ENCODE peak calls at places on chromosomes 7 and 10, in six cellular contexts. W is skeletal muscle cell, H is SJSA1, L is colonic mucosa, X is brain microvascular endothelial cell, O is thoracic aorta. B is an unnamed sample.

GRCh38 chr7:12685550-12685949 is 1.9 kb upstream of the ARL4A start:
- DNase-seq in X (peak), O (peak), L (peak), W (no peak), H (no peak), B (peak)

GRCh38 chr10:46232666-46233065 is 54.1 kb upstream of the ANTXRL start:
- DNase-seq in X (no peak), O (no peak), H (no peak), L (peak), W (no peak), B (no peak)

GRCh38 chr10:121823993-121824463 is 103.8 kb downstream of the ATE1 start:
- DNase-seq in X (peak), H (no peak), O (no peak), L (no peak), W (no peak), B (peak)

GRCh38 chr7:32501522-32501921 is 6.2 kb downstream of the AVL9 start:
- DNase-seq in W (peak), L (no peak), O (no peak), H (no peak), X (no peak), B (peak)

GRCh38 chr7:80134536-80135305 is at the start of gene GNAI1:
- DNase-seq in W (no peak), X (peak), L (peak), O (no peak), H (peak), B (peak)

GRCh38 chr7:36396150-36396549 is 6.5 kb downstream of the ANLN start:
- DNase-seq in X (peak), H (peak), W (no peak), O (no peak), L (no peak), B (peak)

GRCh38 chr7:133912916-133913697 is 214.0 kb upstream of the LRGUK start:
- DNase-seq in L (no peak), W (no peak), X (peak), H (no peak), O (no peak), B (peak)

GRCh38 chr7:77444123-77444522 is 28.0 kb upstream of the GSAP start:
- DNase-seq in W (peak), H (no peak), X (peak), L (no peak), O (no peak), B (peak)

GRCh38 chr10:22042557-22043326 is 39.2 kb upstream of the DNAJC1 start:
- DNase-seq in W (no peak), O (no peak), L (no peak), X (no peak), H (no peak), B (no peak)

GRCh38 chr10:128063736-128064614 is 62.2 kb downstream of the MKI67 start:
- DNase-seq in X (no peak), L (no peak), W (no peak), O (no peak), H (no peak), B (no peak)

GRCh38 chr10:78470267-78471103 is 436.8 kb downstream of the RPS24 start:
- DNase-seq in O (no peak), W (no peak), L (peak), H (peak), X (no peak), B (peak)

GRCh38 chr10:15439381-15439837 is 68.3 kb upstream of the FAM171A1 start:
- DNase-seq in O (peak), W (no peak), X (peak), L (no peak), H (no peak), B (peak)

GRCh38 chr10:113957013-113957412 is 86.7 kb upstream of the ADRB1 start:
- DNase-seq in W (peak), L (no peak), O (no peak), X (peak), H (no peak), B (peak)

GRCh38 chr7:129657363-129657762 is 45.8 kb downstream of the NRF1 start:
- DNase-seq in X (no peak), W (no peak), L (no peak), H (no peak), O (no peak), B (peak)

GRCh38 chr10:46250898-46251856 is 35.6 kb upstream of the ANTXRL start:
- DNase-seq in W (no peak), H (no peak), O (no peak), X (no peak), L (peak), B (no peak)

GRCh38 chr7:150560486-150560885 is 6.7 kb upstream of the GIMAP4 start:
- DNase-seq in X (no peak), W (no peak), L (no peak), H (no peak), O (no peak), B (no peak)

GRCh38 chr7:47392241-47392759 is 189.6 kb downstream of the TNS3 start:
- DNase-seq in H (no peak), O (no peak), W (peak), L (no peak), X (peak), B (peak)

GRCh38 chr10:110269641-110270318 is 34.9 kb downstream of the SMNDC1 start:
- DNase-seq in W (peak), X (peak), L (peak), O (no peak), H (no peak), B (peak)

GRCh38 chr7:147419001-147419400 is 1171.6 kb upstream of the C7orf33 start:
- DNase-seq in W (no peak), X (no peak), L (no peak), H (no peak), O (no peak), B (no peak)

GRCh38 chr7:129773871-129774270 is 162.4 kb downstream of the NRF1 start:
- DNase-seq in H (no peak), L (no peak), O (no peak), X (no peak), W (no peak), B (no peak)

GRCh38 chr7:16845746-16846145 is 36.0 kb downstream of the AGR3 start:
- DNase-seq in O (no peak), X (no peak), H (no peak), L (no peak), W (no peak), B (no peak)

GRCh38 chr7:139108256-139109187 is 998 bp downstream of the ZC3HAV1 start:
- DNase-seq in W (no peak), O (no peak), L (peak), H (peak), X (peak), B (peak)

GRCh38 chr10:93813507-93814465 is 56.0 kb downstream of the LGI1 start:
- DNase-seq in W (no peak), X (peak), L (peak), O (no peak), H (peak), B (peak)

GRCh38 chr10:93812664-93813338 is 55.1 kb downstream of the LGI1 start:
- DNase-seq in H (no peak), W (no peak), X (no peak), L (no peak), O (no peak), B (no peak)

GRCh38 chr10:93816123-93816747 is 58.5 kb downstream of the LGI1 start:
- DNase-seq in X (peak), W (peak), L (peak), H (peak), O (no peak), B (peak)

GRCh38 chr10:93818086-93818485 is 60.4 kb downstream of the LGI1 start:
- DNase-seq in X (no peak), L (no peak), W (no peak), O (no peak), H (no peak), B (no peak)

GRCh38 chr10:93815304-93816091 is 57.8 kb downstream of the LGI1 start:
- DNase-seq in X (peak), W (no peak), H (no peak), O (no peak), L (no peak), B (no peak)
- H3K4me3 ChIP-seq in X (no peak), W (no peak), H (no peak), O (peak), L (no peak), B (no peak)

GRCh38 chr7:106282852-106283251 is 1.9 kb downstream of the NAMPT start:
- DNase-seq in O (no peak), X (no peak), L (no peak), H (no peak), W (no peak), B (no peak)
- H3K4me3 ChIP-seq in O (peak), X (no peak), L (peak), H (no peak), W (peak), B (peak)

GRCh38 chr7:4958477-4959301 is at the start of gene MMD2:
- DNase-seq in L (no peak), O (no peak), X (no peak), W (no peak), H (no peak), B (no peak)

GRCh38 chr7:4960363-4960762 is 1.4 kb upstream of the MMD2 start:
- DNase-seq in H (no peak), W (no peak), X (no peak), O (no peak), L (no peak), B (no peak)

GRCh38 chr7:4957847-4958476 is 1.0 kb downstream of the MMD2 start:
- DNase-seq in L (no peak), W (no peak), O (no peak), H (no peak), X (no peak), B (no peak)

GRCh38 chr7:4959881-4960280 is 894 bp upstream of the MMD2 start:
- DNase-seq in O (no peak), W (no peak), H (no peak), X (no peak), L (no peak), B (no peak)

DNA sequence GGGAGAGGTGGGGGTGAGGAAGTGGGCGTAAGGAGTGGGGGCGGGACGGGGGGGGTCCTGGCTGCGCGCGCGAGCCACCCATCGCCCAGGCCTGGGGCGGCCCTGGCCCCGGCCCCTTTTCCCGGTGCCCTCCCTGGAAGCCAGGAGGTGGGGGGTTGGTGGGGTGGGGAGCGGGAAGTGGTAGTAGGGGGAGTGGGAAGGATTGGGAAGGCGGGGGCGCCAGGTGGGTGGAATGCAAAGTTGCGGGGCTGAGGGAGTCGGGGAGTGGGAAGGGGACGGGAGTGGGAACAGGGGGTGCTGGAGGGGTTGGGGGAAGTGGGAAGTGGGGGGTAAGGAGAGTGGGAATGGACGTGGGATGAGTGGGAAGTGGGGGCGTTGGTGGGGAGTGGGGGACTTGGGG is 369 bp upstream of the MMD2 start:
- DNase-seq in L (no peak), W (no peak), H (no peak), O (no peak), X (no peak), B (no peak)
- H3K4me3 ChIP-seq in L (no peak), W (no peak), H (no peak), O (peak), X (no peak), B (no peak)

DNA sequence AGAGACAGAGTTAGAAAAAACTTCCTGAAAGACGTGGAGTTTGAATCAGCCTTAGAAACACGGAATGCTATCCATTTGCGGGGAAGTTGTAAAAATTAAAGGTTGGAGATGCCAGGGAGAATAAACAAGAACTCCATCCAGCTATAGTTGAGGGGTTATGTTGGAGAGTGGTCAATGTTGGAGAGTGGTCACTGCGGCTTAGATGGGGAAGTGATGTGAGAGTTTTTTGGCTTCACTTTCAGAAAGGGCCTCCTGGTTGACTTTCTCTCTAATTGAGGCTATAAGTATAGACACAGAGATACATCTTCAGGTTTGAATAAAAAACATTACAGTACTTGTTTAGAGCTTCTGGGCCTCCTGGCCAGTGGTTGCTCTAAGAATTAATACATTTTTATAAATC is 675 bp downstream of the CC2D2B start:
- DNase-seq in H (no peak), W (no peak), O (no peak), X (no peak), L (no peak), B (no peak)
- H3K4me3 ChIP-seq in H (no peak), W (no peak), O (peak), X (no peak), L (no peak), B (no peak)

GRCh38 chr7:66206909-66207240 is 1.7 kb downstream of the TPST1 start:
- DNase-seq in W (no peak), H (no peak), L (no peak), X (no peak), O (no peak), B (no peak)
- H3K4me3 ChIP-seq in W (peak), H (no peak), L (no peak), X (peak), O (peak), B (peak)

GRCh38 chr10:94042001-94042813 is 48.5 kb downstream of the PLCE1 start:
- DNase-seq in X (peak), O (no peak), H (peak), W (peak), L (peak), B (peak)
- H3K4me3 ChIP-seq in X (no peak), O (no peak), H (no peak), W (no peak), L (no peak), B (peak)

GRCh38 chr7:114419441-114420107 is 5.0 kb downstream of the FOXP2 start:
- DNase-seq in L (no peak), H (no peak), W (no peak), O (no peak), X (no peak), B (no peak)
- H3K4me3 ChIP-seq in L (no peak), H (no peak), W (no peak), O (peak), X (no peak), B (no peak)

GRCh38 chr10:52312999-52313349 is 1.1 kb upstream of the DKK1 start:
- DNase-seq in L (no peak), O (no peak), H (no peak), W (no peak), X (no peak), B (peak)

GRCh38 chr10:52316005-52316404 is 1.9 kb downstream of the DKK1 start:
- DNase-seq in L (no peak), W (no peak), H (no peak), X (peak), O (no peak), B (peak)

GRCh38 chr10:52314822-52315552 is 906 bp downstream of the DKK1 start:
- DNase-seq in L (no peak), W (no peak), H (peak), O (no peak), X (peak), B (peak)

GRCh38 chr10:52313350-52314006 is 603 bp upstream of the DKK1 start:
- DNase-seq in H (no peak), W (no peak), L (peak), O (no peak), X (peak), B (no peak)

DNA sequence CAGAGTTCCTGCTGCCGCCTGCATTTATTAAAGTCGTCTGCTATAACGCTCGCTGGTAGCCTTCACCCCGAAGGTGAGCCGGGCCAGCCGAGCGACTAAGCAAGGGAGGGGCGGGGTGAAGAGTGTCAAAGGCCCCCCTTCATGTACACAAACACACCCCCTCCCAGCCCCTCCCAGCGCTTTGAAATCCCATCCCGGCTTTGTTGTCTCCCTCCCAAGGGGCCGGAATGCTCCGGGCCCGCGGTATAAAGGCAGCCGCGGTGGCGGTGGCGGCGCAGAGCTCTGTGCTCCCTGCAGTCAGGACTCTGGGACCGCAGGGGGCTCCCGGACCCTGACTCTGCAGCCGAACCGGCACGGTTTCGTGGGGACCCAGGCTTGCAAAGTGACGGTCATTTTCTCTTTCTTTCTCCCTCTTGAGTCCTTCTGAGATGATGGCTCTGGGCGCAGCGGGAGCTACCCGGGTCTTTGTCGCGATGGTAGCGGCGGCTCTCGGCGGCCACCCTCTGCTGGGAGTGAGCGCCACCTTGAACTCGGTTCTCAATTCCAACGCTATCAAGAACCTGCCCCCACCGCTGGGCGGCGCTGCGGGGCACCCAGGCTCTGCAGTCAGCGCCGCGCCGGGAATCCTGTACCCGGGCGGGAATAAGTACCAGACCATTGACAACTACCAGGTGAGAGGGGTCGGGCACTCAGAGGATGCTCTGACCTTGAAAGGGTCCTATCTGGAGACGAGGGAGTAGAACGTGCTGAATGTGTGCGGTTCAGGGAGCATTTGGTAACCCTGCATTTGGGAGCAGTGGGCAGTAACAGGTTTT is at the start of gene DKK1:
- DNase-seq in W (no peak), O (no peak), X (peak), H (peak), L (peak), B (peak)
- H3K4me3 ChIP-seq in W (peak), O (peak), X (peak), H (peak), L (peak), B (peak)

DNA sequence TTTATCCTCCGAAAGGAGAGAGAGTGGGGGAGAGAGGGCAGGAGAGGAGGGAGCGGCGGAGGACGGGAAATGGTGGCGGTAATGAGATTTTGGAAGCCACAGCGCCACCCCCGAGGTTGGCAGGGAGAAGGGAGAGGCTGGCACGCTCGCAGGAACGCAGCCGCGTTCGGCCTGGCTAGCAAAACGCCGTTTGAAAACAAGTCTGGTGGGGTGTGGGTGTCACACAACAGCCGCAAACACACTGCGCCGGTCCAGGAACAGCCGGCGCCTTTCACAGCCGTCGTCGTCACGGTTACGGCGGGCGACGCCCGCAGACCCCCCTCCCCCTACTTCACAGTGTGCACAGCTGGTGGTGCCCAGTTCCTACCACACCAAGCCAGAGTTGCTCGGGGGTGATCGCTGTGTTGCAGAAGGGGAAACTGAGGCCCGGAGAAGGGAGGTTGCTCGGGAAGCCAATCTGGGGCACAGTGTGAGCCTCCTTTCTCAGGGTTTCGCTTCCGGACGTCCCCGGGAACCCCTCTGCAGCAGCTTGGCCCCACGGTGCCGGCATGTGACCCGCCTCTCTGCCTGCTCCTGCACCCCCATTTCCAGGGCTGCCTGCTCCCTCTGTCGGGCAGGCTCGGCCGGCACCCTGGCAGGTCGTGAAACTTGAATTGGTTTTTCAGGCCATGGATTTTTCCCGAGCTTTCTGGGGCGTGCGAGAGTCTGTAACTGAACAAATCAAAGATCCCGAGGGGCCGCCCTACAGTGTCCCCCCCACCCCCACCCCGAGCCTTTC is 57.8 kb downstream of the UNCX start:
- DNase-seq in O (no peak), H (no peak), X (no peak), L (no peak), W (no peak), B (peak)
- H3K4me3 ChIP-seq in O (peak), H (no peak), X (peak), L (peak), W (peak), B (no peak)

B was measured in fibroblast of mammary gland.